ENCODE peak calls at places on chromosomes 3 and 15, in nine cellular contexts. I is AG04450, T is hepatocyte, A is endothelial cell of umbilical vein, X is lower lobe of right lung, B is H9, J is HFFc6, R is AG09309, Y is suprapubic skin. S is an unnamed sample.
A peak's percentile ranks its signal among the peaks of the same experiment; 100 is the strongest.

GRCh38 chr3:128376516-128376915 is 90.2 kb downstream of the DNAJB8 start:
- DNase-seq in T (no peak), I (no peak), J (no peak), X (no peak), A (no peak), Y (no peak), B (no peak), R (no peak), S (no peak)

GRCh38 chr3:57100046-57100695 is 39.7 kb downstream of the SPATA12 start:
- DNase-seq in Y (no peak), T (peak; percentile 88), R (peak; percentile 38), J (peak; percentile 67), X (no peak), A (peak; percentile 83), I (peak; percentile 51), B (peak; percentile 60), S (peak; percentile 54)

GRCh38 chr3:189688296-189688695 is 57.1 kb downstream of the TP63 start:
- DNase-seq in X (no peak), J (no peak), T (no peak), A (no peak), B (no peak), I (no peak), R (peak; percentile 8), Y (no peak), S (no peak)

GRCh38 chr15:79380755-79381499 is 51.2 kb upstream of the MINAR1 start:
- DNase-seq in B (peak; percentile 73), T (peak; percentile 86), I (peak; percentile 45), R (peak; percentile 34), X (peak; percentile 76), Y (no peak), J (peak; percentile 65), A (peak; percentile 77), S (peak; percentile 51)

GRCh38 chr3:161042023-161042501 is 63.1 kb downstream of the B3GALNT1 start:
- DNase-seq in X (no peak), B (no peak), J (peak; percentile 37), A (peak; percentile 43), Y (no peak), R (no peak), I (no peak), T (peak; percentile 24), S (no peak)

GRCh38 chr15:92012368-92012629 is 158.8 kb downstream of the SLCO3A1 start:
- DNase-seq in J (no peak), I (no peak), Y (no peak), B (no peak), X (no peak), T (no peak), R (no peak), A (no peak), S (no peak)

GRCh38 chr3:45084820-45085816 is 59.0 kb downstream of the CLEC3B start:
- DNase-seq in J (peak; percentile 92), B (no peak), R (peak; percentile 82), Y (no peak), T (peak; percentile 41), A (no peak), X (no peak), I (peak; percentile 85), S (peak; percentile 60)

GRCh38 chr3:105915524-105915923 is 46.7 kb upstream of the CBLB start:
- DNase-seq in T (no peak), B (no peak), R (no peak), X (no peak), I (no peak), Y (no peak), J (no peak), A (peak; percentile 15), S (no peak)

GRCh38 chr3:130700541-130700940 is 46.1 kb downstream of the PIK3R4 start:
- DNase-seq in R (no peak), T (no peak), J (no peak), I (no peak), X (no peak), B (no peak), Y (no peak), A (peak; percentile 98), S (no peak)

DNA sequence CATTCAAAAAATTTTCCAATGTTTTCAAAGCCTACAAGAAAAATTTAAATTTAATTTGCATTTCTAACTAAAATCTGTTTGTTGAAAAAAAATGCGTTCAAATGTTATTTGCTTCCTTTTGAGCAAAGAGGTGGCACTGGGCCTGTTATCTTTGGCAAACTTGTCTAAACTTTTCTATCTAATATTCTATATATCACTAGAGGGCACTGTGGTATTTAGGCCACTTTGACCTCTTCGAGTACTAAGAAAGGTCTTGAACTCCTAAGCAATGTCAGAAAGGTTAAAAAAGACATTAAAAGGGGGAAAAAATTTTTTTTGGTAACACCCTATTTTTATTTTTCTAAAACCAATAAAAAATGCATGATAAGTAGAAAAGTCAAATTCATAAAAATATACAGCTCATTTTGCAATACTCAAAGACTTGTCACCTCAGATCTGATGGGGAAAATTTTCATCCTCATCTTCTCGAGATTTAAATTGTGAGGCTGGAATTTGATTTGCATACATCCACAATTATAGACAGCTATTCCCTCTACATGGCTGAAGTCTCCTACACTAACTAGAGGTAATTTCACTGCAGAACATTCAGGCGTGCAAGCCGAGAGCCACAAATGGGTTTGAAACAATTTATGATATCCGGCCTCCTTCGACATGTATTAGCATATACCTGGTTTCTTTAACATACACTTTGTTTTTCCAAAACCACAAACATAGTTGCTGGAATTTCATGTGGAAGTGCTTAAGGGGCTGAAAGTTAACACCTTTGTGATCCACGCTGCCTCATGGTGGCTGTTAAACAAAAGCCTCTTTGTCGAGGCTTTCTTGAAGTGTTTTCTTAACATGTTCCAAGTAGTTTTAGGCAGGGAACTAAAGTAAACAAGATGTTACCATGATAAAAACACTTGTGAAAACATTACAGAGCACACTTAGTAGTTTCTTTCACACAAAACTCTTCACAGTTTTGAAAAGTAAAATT is 576.4 kb downstream of the FOXP1 start:
- DNase-seq in R (no peak), A (peak; percentile 75), Y (no peak), T (peak; percentile 17), B (no peak), J (no peak), I (no peak), X (no peak), S (no peak)
- TF ChIP-seq CTCF in R (peak; percentile 38), A (no peak), Y (no peak), T (peak; percentile 58), B (peak; percentile 67), J (peak; percentile 74), I (peak; percentile 43), X (peak; percentile 53), S (peak; percentile 36)

DNA sequence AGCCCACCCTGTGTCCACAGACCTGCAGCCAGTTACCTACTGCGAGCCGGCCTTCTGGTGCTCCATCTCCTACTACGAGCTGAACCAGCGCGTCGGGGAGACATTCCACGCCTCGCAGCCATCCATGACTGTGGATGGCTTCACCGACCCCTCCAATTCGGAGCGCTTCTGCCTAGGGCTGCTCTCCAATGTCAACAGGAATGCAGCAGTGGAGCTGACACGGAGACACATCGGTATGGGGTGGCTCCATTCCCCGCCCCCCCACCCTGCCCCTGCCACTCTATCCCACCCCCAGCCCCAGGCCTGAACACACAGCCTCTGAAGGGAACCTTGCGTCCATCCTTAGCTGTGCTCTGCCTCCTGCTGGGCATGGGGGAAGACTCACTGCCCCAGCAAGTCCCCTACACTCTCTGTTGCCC is 73.2 kb downstream of the AAGAB start:
- DNase-seq in X (no peak), R (no peak), T (no peak), A (no peak), I (no peak), J (no peak), B (peak; percentile 27), Y (peak; percentile 71), S (no peak)
- TF ChIP-seq CTCF in X (no peak), R (no peak), T (peak; percentile 11), A (no peak), I (no peak), J (peak; percentile 23), B (peak; percentile 21), Y (no peak), S (no peak)

GRCh38 chr15:48811325-48811938 is 563 bp upstream of the CEP152 start:
- DNase-seq in J (no peak), R (no peak), Y (no peak), X (no peak), A (no peak), B (no peak), I (no peak), T (peak; percentile 24), S (no peak)

GRCh38 chr15:48806151-48806550 is 4.7 kb downstream of the CEP152 start:
- DNase-seq in Y (no peak), R (no peak), J (no peak), B (peak; percentile 35), I (no peak), A (no peak), T (no peak), X (no peak), S (no peak)

GRCh38 chr15:48810414-48811324 is at the start of gene CEP152:
- DNase-seq in R (peak; percentile 97), A (peak; percentile 100), B (peak; percentile 100), J (peak; percentile 100), I (peak; percentile 99), X (peak; percentile 98), T (peak; percentile 99), Y (peak; percentile 96), S (peak; percentile 98)
- TF ChIP-seq CTCF in R (no peak), A (no peak), B (no peak), J (no peak), I (no peak), X (no peak), T (no peak), Y (no peak), S (no peak)

GRCh38 chr3:194103475-194103874 is 32.5 kb upstream of the HES1 start:
- DNase-seq in A (no peak), J (no peak), X (no peak), R (no peak), B (no peak), Y (no peak), I (no peak), T (no peak), S (no peak)
- TF ChIP-seq CTCF in A (no peak), J (no peak), X (no peak), R (no peak), B (no peak), Y (no peak), I (no peak), T (no peak), S (no peak)

DNA sequence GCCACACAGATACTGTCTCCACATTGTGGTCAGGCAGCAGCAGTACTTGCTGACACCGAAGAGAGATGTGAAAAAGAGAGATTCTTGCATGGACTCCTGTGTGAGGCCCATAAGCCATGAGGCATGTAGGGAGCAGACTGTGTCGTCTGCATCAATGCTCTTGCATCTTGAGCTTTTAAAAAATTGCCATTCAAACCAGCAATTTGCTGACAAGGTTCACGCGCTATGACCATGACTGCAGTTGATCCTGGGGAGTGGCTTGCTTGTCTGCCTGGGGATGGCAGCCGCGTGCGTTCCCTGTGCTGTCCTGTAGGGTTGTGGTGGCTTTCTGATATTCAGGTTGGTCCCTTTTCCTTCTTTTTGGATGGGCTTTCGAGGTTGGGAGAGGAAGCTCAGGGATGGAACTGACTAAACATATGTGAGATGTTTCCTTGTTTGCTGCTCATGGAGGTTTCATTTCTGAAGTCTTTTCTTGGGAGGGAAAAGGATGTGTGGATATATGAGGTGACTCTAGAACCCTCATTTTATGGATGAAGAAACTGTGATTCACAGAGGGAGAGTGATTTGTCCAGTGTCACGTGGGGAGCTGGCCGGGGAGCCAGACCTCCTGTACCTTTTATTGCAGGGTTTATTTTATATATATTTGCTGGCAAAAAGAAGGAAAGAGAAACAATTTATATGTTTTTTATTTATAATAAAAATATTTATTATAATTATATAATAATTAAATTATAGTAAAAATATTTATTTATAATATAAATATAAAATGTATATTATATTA is 48.6 kb downstream of the LPP start:
- DNase-seq in J (no peak), I (no peak), R (no peak), X (no peak), T (no peak), Y (no peak), A (no peak), B (peak; percentile 63), S (no peak)
- TF ChIP-seq CTCF in J (peak; percentile 25), I (no peak), R (no peak), X (no peak), T (no peak), Y (no peak), A (no peak), B (peak; percentile 55), S (no peak)

S was measured in AG09319.